ENCODE peak calls at places on chromosomes 6 and 20, in four cellular contexts. K is adipocyte, P is IMR-90, L is ELF-1. O is an unnamed sample.

GRCh38 chr6:129860901-129861665 is at the start of gene TMEM244:
- DNase-seq in K (peak; percentile 66), P (peak; percentile 70), L (no peak), O (no peak)

GRCh38 chr6:5481024-5481423 is 219.7 kb downstream of the FARS2 start:
- DNase-seq in K (no peak), P (no peak), L (no peak), O (no peak)

GRCh38 chr6:399785-400517 is 8.4 kb downstream of the IRF4 start:
- DNase-seq in K (no peak), P (no peak), L (no peak), O (peak; percentile 83)

GRCh38 chr20:23393999-23394775 is 27.1 kb downstream of the NAPB start:
- DNase-seq in K (no peak), P (peak; percentile 37), L (no peak), O (no peak)

GRCh38 chr20:21396921-21397340 is 395 bp downstream of the NKX2-4 start:
- DNase-seq in K (peak; percentile 20), P (no peak), L (no peak), O (no peak)

GRCh38 chr6:149044394-149044965 is 273.0 kb upstream of the TAB2 start:
- DNase-seq in K (no peak), P (no peak), L (no peak), O (no peak)

GRCh38 chr20:59121714-59122376 is 41.8 kb upstream of the ZNF831 start:
- DNase-seq in K (no peak), P (no peak), L (peak; percentile 6), O (no peak)

GRCh38 chr20:62064788-62065668 is 653 bp downstream of the TAF4 start:
- DNase-seq in K (peak; percentile 49), P (no peak), L (no peak), O (peak; percentile 46)

GRCh38 chr6:152185158-152185574 is 377.7 kb downstream of the ESR1 start:
- DNase-seq in K (no peak), P (no peak), L (no peak), O (no peak)

GRCh38 chr20:23081263-23081811 is 4.8 kb downstream of the CD93 start:
- DNase-seq in K (no peak), P (no peak), L (no peak), O (no peak)

GRCh38 chr20:32333988-32334885 is 23.9 kb upstream of the ASXL1 start:
- DNase-seq in K (no peak), P (no peak), L (no peak), O (no peak)

O was measured in RPMI8226.